ENCODE peak calls at places on chromosomes 2 and 18, in four cellular contexts. T, N, U and Z are unnamed samples.
A peak's percentile ranks its signal among the peaks of the same experiment; 100 is the strongest.

GRCh38 chr2:120520929-120521912 is 175.3 kb downstream of the INHBB start:
- DNase-seq in N (no peak), T (peak; percentile 1), U (peak; percentile 33), Z (no peak)

GRCh38 chr18:41645600-41646360 is 309.3 kb upstream of the PIK3C3 start:
- DNase-seq in N (no peak), T (no peak), U (no peak), Z (no peak)

GRCh38 chr2:60350791-60351190 is 202.7 kb downstream of the BCL11A start:
- DNase-seq in N (no peak), T (no peak), U (no peak), Z (no peak)

GRCh38 chr2:102592601-102593000 is 26.8 kb upstream of the SLC9A2 start:
- DNase-seq in T (no peak), U (no peak), N (no peak), Z (no peak)

GRCh38 chr2:219155054-219155644 is 5.5 kb downstream of the NHEJ1 start:
- DNase-seq in U (peak; percentile 90), T (peak; percentile 5), N (no peak), Z (no peak)

GRCh38 chr2:232372231-232373208 is 6.0 kb upstream of the ALPP start:
- DNase-seq in N (no peak), T (no peak), U (no peak), Z (no peak)

GRCh38 chr2:189696223-189696622 is 21.8 kb downstream of the ANKAR start:
- DNase-seq in U (no peak), N (no peak), T (no peak), Z (no peak)

GRCh38 chr2:148259674-148260073 is 238.8 kb downstream of the MBD5 start:
- DNase-seq in N (no peak), T (no peak), U (no peak), Z (no peak)

GRCh38 chr2:106566050-106566449 is 78.9 kb downstream of the CD8B2 start:
- DNase-seq in U (no peak), N (peak; percentile 32), T (no peak), Z (no peak)

GRCh38 chr2:109339519-109339991 is 210.6 kb downstream of the SH3RF3 start:
- DNase-seq in N (no peak), T (no peak), U (no peak), Z (no peak)

GRCh38 chr2:53672881-53673522 is 94.6 kb upstream of the CHAC2 start:
- DNase-seq in U (no peak), T (no peak), N (no peak), Z (no peak)

GRCh38 chr2:41926614-41927580 is 120.9 kb upstream of the PKDCC start:
- DNase-seq in T (no peak), N (peak; percentile 63), U (no peak), Z (no peak)

GRCh38 chr2:44320832-44321231 is 40.5 kb downstream of the PREPL start:
- DNase-seq in T (no peak), U (no peak), N (no peak), Z (no peak)

GRCh38 chr2:126860395-126860794 is 38.3 kb upstream of the TEX51 start:
- DNase-seq in U (no peak), N (no peak), T (no peak), Z (no peak)

GRCh38 chr2:102717308-102718018 is 44.4 kb upstream of the TMEM182 start:
- DNase-seq in N (no peak), T (no peak), U (no peak), Z (no peak)

GRCh38 chr2:97982621-97983020 is 13.1 kb downstream of the TMEM131 start:
- DNase-seq in U (no peak), N (no peak), T (no peak), Z (no peak)

GRCh38 chr2:204860249-204860648 is 315.0 kb downstream of the PARD3B start:
- DNase-seq in N (no peak), U (no peak), T (no peak), Z (no peak)

GRCh38 chr2:72915907-72916742 is 1.2 kb upstream of the EMX1 start:
- DNase-seq in N (no peak), T (no peak), U (peak; percentile 76), Z (peak; percentile 83)

GRCh38 chr2:221948076-221948475 is 350.7 kb downstream of the PAX3 start:
- DNase-seq in N (no peak), T (no peak), U (no peak), Z (no peak)

GRCh38 chr18:29003194-29003593 is 826.3 kb upstream of the CDH2 start:
- DNase-seq in U (no peak), N (no peak), T (no peak), Z (no peak)

GRCh38 chr2:168246483-168247340 is 683 bp downstream of the STK39 start:
- DNase-seq in T (peak; percentile 68), N (peak; percentile 57), U (peak; percentile 65), Z (peak; percentile 37)

GRCh38 chr2:60957643-60958042 is 59.9 kb upstream of the PEX13 start:
- DNase-seq in T (no peak), N (no peak), U (no peak), Z (no peak)

GRCh38 chr2:120227111-120227991 is 4.2 kb upstream of the TMEM185B start:
- DNase-seq in N (no peak), T (no peak), U (peak; percentile 14), Z (no peak)

GRCh38 chr2:82198809-82199492 is 1894.4 kb upstream of the LRRTM1 start:
- DNase-seq in T (no peak), N (no peak), U (no peak), Z (no peak)

GRCh38 chr2:182715121-182715895 is 749 bp upstream of the DNAJC10 start:
- DNase-seq in T (no peak), U (no peak), N (no peak), Z (no peak)

GRCh38 chr2:27711804-27712203 is 48.1 kb downstream of the SLC4A1AP start:
- DNase-seq in T (no peak), N (no peak), U (no peak), Z (no peak)

GRCh38 chr2:225748606-225749005 is 349.1 kb downstream of the NYAP2 start:
- DNase-seq in T (no peak), N (no peak), U (no peak), Z (no peak)

GRCh38 chr2:30272286-30272685 is 41.0 kb downstream of the LBH start:
- DNase-seq in N (no peak), T (no peak), U (no peak), Z (no peak)

GRCh38 chr2:109326306-109326705 is 197.3 kb downstream of the SH3RF3 start:
- DNase-seq in U (no peak), T (no peak), N (no peak), Z (no peak)

GRCh38 chr2:7837232-7837760 is 844.6 kb upstream of the ID2 start:
- DNase-seq in N (no peak), T (no peak), U (no peak), Z (no peak)

GRCh38 chr18:59059140-59059539 is 80.5 kb upstream of the SEC11C start:
- DNase-seq in U (no peak), N (no peak), T (no peak), Z (no peak)

GRCh38 chr2:171707752-171708151 is 20.5 kb downstream of the DYNC1I2 start:
- DNase-seq in N (no peak), T (no peak), U (no peak), Z (no peak)
- H3K4me3 ChIP-seq in N (no peak overlapping the region), T (no peak overlapping the region), U (no peak overlapping the region), Z (no peak overlapping the region)

DNA sequence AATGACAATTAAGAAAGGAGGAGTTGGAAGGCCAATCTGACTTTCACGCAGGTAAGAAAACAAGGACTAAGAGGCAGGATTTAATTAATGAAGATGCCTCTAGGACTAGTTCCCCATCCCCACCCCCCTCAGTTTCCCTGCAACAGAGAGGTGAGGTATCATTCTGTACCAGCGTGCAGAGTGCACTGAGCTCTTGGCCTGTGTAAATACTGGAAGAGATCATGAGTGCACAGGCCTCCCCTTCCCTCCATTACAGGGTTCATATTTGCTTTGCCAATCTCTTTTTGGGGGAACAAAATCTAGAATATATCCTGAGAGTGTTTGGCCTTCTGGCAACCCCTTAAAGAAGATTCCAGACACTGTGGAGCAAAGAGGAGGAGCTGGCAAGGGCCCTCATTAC is 60.9 kb downstream of the MMADHC start:
- DNase-seq in T (no peak), N (no peak), U (no peak), Z (no peak)
- TF ChIP-seq CTCF in T (no peak), N (no peak), U (no peak), Z (no peak)

GRCh38 chr2:96828874-96829273 is 12.8 kb downstream of the CNNM3 start:
- DNase-seq in N (no peak), U (no peak), T (no peak), Z (no peak)
- H3K36me3 ChIP-seq in N (no peaks in the 10 kb centered on the region), U (peaks cover 47% of the 10 kb centered on the region), T (peaks cover 51% of the 10 kb centered on the region), Z (peaks cover 25% of the 10 kb centered on the region)

GRCh38 chr2:48530033-48530804 is at the start of gene STON1:
- DNase-seq in T (no peak), N (peak; percentile 72), U (peak; percentile 53), Z (peak; percentile 13)

GRCh38 chr2:48531141-48531648 is 1.2 kb downstream of the STON1 start:
- DNase-seq in U (peak; percentile 65), N (no peak), T (no peak), Z (no peak)

GRCh38 chr2:48529189-48529588 is 765 bp upstream of the STON1 start:
- DNase-seq in T (no peak), U (peak; percentile 47), N (peak; percentile 55), Z (no peak)

GRCh38 chr2:48528431-48528830 is 1.5 kb upstream of the STON1 start:
- DNase-seq in T (no peak), N (no peak), U (no peak), Z (no peak)

GRCh38 chr2:48529676-48530032 is 300 bp upstream of the STON1 start:
- DNase-seq in U (no peak), N (no peak), T (no peak), Z (no peak)
- H3K4me3 ChIP-seq in U (peak overlapping the region; percentile 94), N (peak overlapping the region; percentile 96), T (no peak overlapping the region), Z (peak overlapping the region; percentile 44)

GRCh38 chr2:71811726-71812125 is 335.9 kb downstream of the CYP26B1 start:
- DNase-seq in T (no peak), N (no peak), U (no peak), Z (no peak)

GRCh38 chr2:71804251-71804650 is 343.4 kb downstream of the CYP26B1 start:
- DNase-seq in N (no peak), T (no peak), U (peak; percentile 57), Z (no peak)

GRCh38 chr2:71806432-71806831 is 341.2 kb downstream of the CYP26B1 start:
- DNase-seq in U (no peak), T (no peak), N (no peak), Z (no peak)

GRCh38 chr2:71811157-71811556 is 336.5 kb downstream of the CYP26B1 start:
- DNase-seq in T (no peak), U (no peak), N (no peak), Z (no peak)

DNA sequence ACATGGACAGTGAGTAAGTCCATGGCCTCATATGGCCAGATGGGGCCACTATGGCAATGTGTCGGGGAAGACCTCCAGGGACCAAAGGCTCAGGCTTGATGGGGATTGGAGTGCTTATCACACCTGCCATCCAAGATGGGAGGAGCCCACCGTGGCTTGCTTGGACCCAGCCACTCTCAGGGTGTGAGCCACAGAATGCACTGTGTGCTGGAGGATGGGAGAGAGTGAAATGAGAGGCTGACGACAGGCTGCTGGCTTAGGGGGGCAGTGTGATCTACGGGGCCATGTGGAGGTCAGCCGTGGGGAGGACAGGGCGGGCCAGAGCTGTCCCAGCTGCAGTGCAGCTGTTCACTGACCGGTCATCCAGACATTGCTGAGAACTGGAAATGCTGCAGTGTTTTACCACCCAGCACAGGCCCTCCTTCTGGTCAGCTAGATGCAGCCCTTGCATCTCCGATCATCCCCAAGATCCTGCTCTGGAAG is 339.7 kb downstream of the CYP26B1 start:
- DNase-seq in U (no peak), N (peak; percentile 66), T (no peak), Z (no peak)
- TF ChIP-seq CTCF in U (no peak), N (no peak), T (no peak), Z (no peak)